ENCODE peak calls at places on chromosome 19, in eight cellular contexts. K is stimulated activated CD4-positive, alpha-beta T cell treated with anti-CD3 and anti-CD28 coated beads, Interleukin-4, amount 100 ng/mL, for 24 hours; N is putamen; X is cardiac fibroblast; U is Kasumi-1; S is posterior cingulate gyrus; E is fibroblast of pulmonary artery; F is lower lobe of right lung. M is an unnamed sample.

GRCh38 chr19:33193864-33194362 is at the start of gene LRP3:
- DNase-seq in E (peak), F (peak), U (peak), X (peak), N (no peak), K (no peak), S (peak), M (no peak)

GRCh38 chr19:3784607-3785463 is 1.3 kb downstream of the MATK start:
- DNase-seq in U (no peak), S (no peak), E (no peak), K (no peak), F (no peak), X (no peak), N (no peak), M (no peak)

GRCh38 chr19:30228726-30229523 is 143.3 kb upstream of the ZNF536 start:
- DNase-seq in F (no peak), E (peak), K (no peak), X (peak), U (no peak), S (no peak), N (no peak), M (no peak)

GRCh38 chr19:42423462-42424344 is 3.5 kb downstream of the LIPE start:
- DNase-seq in K (peak), N (peak), E (peak), X (peak), F (peak), U (peak), S (peak), M (peak)

GRCh38 chr19:49679832-49680472 is 2.9 kb downstream of the PRMT1 start:
- DNase-seq in S (no peak), E (no peak), X (no peak), F (no peak), N (no peak), U (no peak), K (no peak), M (no peak)

GRCh38 chr19:2912306-2912705 is 11.6 kb downstream of the ZNF57 start:
- DNase-seq in S (no peak), K (peak), U (no peak), F (no peak), X (no peak), E (no peak), N (no peak), M (no peak)

GRCh38 chr19:41597600-41598041 is 21.7 kb downstream of the CEACAM21 start:
- DNase-seq in N (peak), K (peak), X (peak), F (peak), E (peak), U (peak), S (no peak), M (peak)

GRCh38 chr19:18776288-18776594 is 14.9 kb downstream of the COMP start:
- DNase-seq in E (peak), S (no peak), F (no peak), N (no peak), K (no peak), X (peak), U (no peak), M (no peak)

GRCh38 chr19:51761696-51762095 is 716 bp downstream of the FPR2 start:
- DNase-seq in E (no peak), F (no peak), N (no peak), X (no peak), K (no peak), S (no peak), U (no peak), M (no peak)

GRCh38 chr19:40415799-40416198 is 2.6 kb upstream of the PRX start:
- DNase-seq in K (no peak), U (no peak), F (no peak), E (no peak), S (no peak), X (no peak), N (no peak), M (no peak)

GRCh38 chr19:18167011-18167410 is 6.6 kb upstream of the IFI30 start:
- DNase-seq in S (no peak), N (no peak), X (no peak), E (no peak), K (no peak), F (no peak), U (no peak), M (no peak)

GRCh38 chr19:15113245-15114152 is 6.3 kb downstream of the SYDE1 start:
- DNase-seq in N (no peak), F (no peak), U (no peak), X (no peak), S (peak), K (no peak), E (no peak), M (no peak)

GRCh38 chr19:47378246-47378645 is 29.1 kb downstream of the DHX34 start:
- DNase-seq in F (no peak), K (no peak), U (no peak), N (no peak), E (no peak), S (no peak), X (no peak), M (no peak)

GRCh38 chr19:20179946-20180345 is 12.9 kb downstream of the ZNF486 start:
- DNase-seq in E (no peak), F (no peak), U (no peak), X (no peak), K (no peak), S (no peak), N (no peak), M (no peak)

GRCh38 chr19:44807652-44808462 is 1.0 kb upstream of the BCAM start:
- DNase-seq in F (peak), N (no peak), U (no peak), K (no peak), S (no peak), X (peak), E (peak), M (no peak)

GRCh38 chr19:2529473-2529918 is 53.6 kb downstream of the GADD45B start:
- DNase-seq in N (no peak), S (no peak), E (peak), F (peak), X (peak), K (no peak), U (no peak), M (no peak)

GRCh38 chr19:30365121-30365800 is 6.9 kb upstream of the ZNF536 start:
- DNase-seq in U (no peak), S (peak), E (no peak), K (no peak), F (no peak), N (no peak), X (no peak), M (no peak)

GRCh38 chr19:49106648-49107135 is 7.5 kb upstream of the LIN7B start:
- DNase-seq in E (peak), S (peak), N (peak), F (peak), K (peak), U (peak), X (peak), M (peak)

GRCh38 chr19:6248341-6248740 is 31.4 kb downstream of the MLLT1 start:
- DNase-seq in K (no peak), U (peak), X (no peak), N (no peak), E (no peak), F (no peak), S (peak), M (no peak)

GRCh38 chr19:8017808-8018207 is 12.4 kb upstream of the ELAVL1 start:
- DNase-seq in E (no peak), F (peak), U (peak), S (no peak), K (peak), X (no peak), N (no peak), M (peak)

GRCh38 chr19:15516363-15516762 is 8.0 kb downstream of the CYP4F22 start:
- DNase-seq in N (no peak), S (no peak), U (no peak), X (no peak), F (no peak), K (no peak), E (no peak), M (no peak)

GRCh38 chr19:28785961-28786360 is 427.0 kb downstream of the UQCRFS1 start:
- DNase-seq in E (no peak), N (no peak), X (no peak), F (no peak), U (no peak), S (no peak), K (no peak), M (no peak)

GRCh38 chr19:48842744-48843162 is 6.5 kb upstream of the HSD17B14 start:
- DNase-seq in K (peak), F (no peak), N (no peak), E (peak), U (peak), X (peak), S (no peak), M (peak)

GRCh38 chr19:11238041-11238440 is 1.4 kb upstream of the ANGPTL8 start:
- DNase-seq in K (no peak), S (no peak), F (no peak), U (no peak), E (no peak), N (no peak), X (no peak), M (no peak)

GRCh38 chr19:48746738-48747575 is at the start of gene IZUMO1:
- DNase-seq in E (peak), F (peak), K (peak), U (no peak), X (peak), S (peak), N (peak), M (peak)

GRCh38 chr19:13742756-13743155 is 21.6 kb upstream of the MRI1 start:
- DNase-seq in X (no peak), S (no peak), E (no peak), N (no peak), F (no peak), K (no peak), U (no peak), M (no peak)

GRCh38 chr19:49823472-49823871 is 5.4 kb downstream of the MED25 start:
- DNase-seq in S (no peak), F (no peak), U (no peak), X (no peak), K (no peak), E (no peak), N (no peak), M (no peak)

GRCh38 chr19:12782424-12783225 is 7.3 kb upstream of the HOOK2 start:
- DNase-seq in N (peak), U (peak), K (peak), E (peak), X (peak), F (peak), S (peak), M (peak)

GRCh38 chr19:46380690-46381089 is 32.7 kb downstream of the CCDC8 start:
- DNase-seq in N (no peak), U (no peak), F (no peak), E (no peak), K (no peak), S (no peak), X (no peak), M (no peak)

GRCh38 chr19:53285087-53285486 is 17.6 kb upstream of the VN1R4 start:
- DNase-seq in K (no peak), N (no peak), F (no peak), X (no peak), U (no peak), E (no peak), S (no peak), M (no peak)

GRCh38 chr19:30530751-30531150 is 158.6 kb downstream of the ZNF536 start:
- DNase-seq in F (no peak), N (no peak), K (no peak), X (no peak), U (no peak), E (no peak), S (no peak), M (no peak)

GRCh38 chr19:49506575-49507105 is 5.8 kb upstream of the FCGRT start:
- DNase-seq in U (peak), N (no peak), F (peak), E (peak), K (peak), S (no peak), X (peak), M (peak)

M was measured in naive thymus-derived CD8-positive, alpha-beta T cell.